ENCODE peak calls at places on chromosome 19, in eight cellular contexts. G, K, C, N, L, V, U and F are unnamed samples.

GRCh38 chr19:49775742-49776370 is 9.1 kb downstream of the AP2A1 start:
- DNase-seq in G (no peak), K (no peak), C (no peak), N (no peak), L (no peak), V (no peak), U (no peak), F (no peak)

GRCh38 chr19:30631035-30631375 is 258.8 kb downstream of the ZNF536 start:
- DNase-seq in G (no peak), K (no peak), C (no peak), N (no peak), L (no peak), V (no peak), U (no peak), F (no peak)

GRCh38 chr19:34808566-34808965 is 35.6 kb upstream of the ZNF599 start:
- DNase-seq in G (no peak), K (no peak), C (no peak), N (no peak), L (peak; percentile 73), V (peak; percentile 78), U (peak; percentile 20), F (no peak)

GRCh38 chr19:50320596-50320995 is 8.6 kb downstream of the KCNC3 start:
- DNase-seq in G (no peak), K (no peak), C (no peak), N (peak; percentile 39), L (no peak), V (no peak), U (no peak), F (no peak)

GRCh38 chr19:49637865-49638350 is 2.0 kb downstream of the RRAS start:
- DNase-seq in G (no peak), K (no peak), C (peak; percentile 55), N (peak; percentile 92), L (peak; percentile 91), V (peak; percentile 78), U (no peak), F (peak; percentile 85)

GRCh38 chr19:53158119-53158656 is 665 bp downstream of the ZNF347 start:
- DNase-seq in G (no peak), K (no peak), C (no peak), N (peak; percentile 53), L (peak; percentile 42), V (peak; percentile 38), U (no peak), F (peak; percentile 33)

GRCh38 chr19:35144600-35145436 is 1.8 kb downstream of the FXYD7 start:
- DNase-seq in G (no peak), K (no peak), C (no peak), N (no peak), L (peak; percentile 32), V (peak; percentile 66), U (no peak), F (no peak)

GRCh38 chr19:16039545-16039944 is 36.8 kb upstream of the TPM4 start:
- DNase-seq in G (no peak), K (no peak), C (no peak), N (no peak), L (no peak), V (no peak), U (no peak), F (no peak)

GRCh38 chr19:49150944-49151243 is 4.3 kb downstream of the HRC start:
- DNase-seq in G (no peak), K (no peak), C (no peak), N (no peak), L (no peak), V (no peak), U (no peak), F (no peak)

GRCh38 chr19:1373534-1374249 is 10.0 kb upstream of the NDUFS7 start:
- DNase-seq in G (no peak), K (no peak), C (no peak), N (no peak), L (peak; percentile 35), V (no peak), U (no peak), F (no peak)

GRCh38 chr19:2167896-2168618 is 4.3 kb downstream of the DOT1L start:
- DNase-seq in G (no peak), K (peak; percentile 49), C (peak; percentile 71), N (peak; percentile 49), L (peak; percentile 62), V (peak; percentile 25), U (no peak), F (peak; percentile 59)

GRCh38 chr19:548841-549830 is 5.3 kb downstream of the GZMM start:
- DNase-seq in G (no peak), K (no peak), C (no peak), N (no peak), L (no peak), V (no peak), U (no peak), F (no peak)

GRCh38 chr19:17743874-17744273 is 7.4 kb upstream of the FCHO1 start:
- DNase-seq in G (no peak), K (no peak), C (no peak), N (no peak), L (peak; percentile 70), V (peak; percentile 30), U (no peak), F (no peak)

GRCh38 chr19:39135701-39136100 is 10.1 kb downstream of the PAK4 start:
- DNase-seq in G (no peak), K (no peak), C (no peak), N (no peak), L (no peak), V (no peak), U (no peak), F (no peak)

GRCh38 chr19:43470288-43470687 is 4.9 kb upstream of the LYPD3 start:
- DNase-seq in G (no peak), K (no peak), C (no peak), N (no peak), L (peak; percentile 7), V (peak; percentile 32), U (peak; percentile 24), F (no peak)

GRCh38 chr19:33520844-33521479 is 629 bp downstream of the PEPD start:
- DNase-seq in G (no peak), K (no peak), C (no peak), N (peak; percentile 80), L (peak; percentile 2), V (no peak), U (no peak), F (no peak)

GRCh38 chr19:49301165-49301865 is 23.7 kb downstream of the SLC6A16 start:
- DNase-seq in G (peak; percentile 74), K (no peak), C (peak; percentile 18), N (peak; percentile 83), L (peak; percentile 80), V (peak; percentile 57), U (no peak), F (peak; percentile 27)

GRCh38 chr19:29942404-29943261 is 594 bp downstream of the URI1 start:
- DNase-seq in G (peak; percentile 59), K (no peak), C (no peak), N (peak; percentile 84), L (peak; percentile 52), V (peak; percentile 52), U (no peak), F (peak; percentile 29)

GRCh38 chr19:42942187-42942789 is 5.3 kb upstream of the PSG7 start:
- DNase-seq in G (no peak), K (no peak), C (no peak), N (no peak), L (no peak), V (peak; percentile 22), U (no peak), F (no peak)

GRCh38 chr19:16071072-16071691 is 5.1 kb upstream of the TPM4 start:
- DNase-seq in G (no peak), K (no peak), C (no peak), N (no peak), L (no peak), V (no peak), U (no peak), F (no peak)

GRCh38 chr19:1747285-1748114 is 5.8 kb upstream of the ONECUT3 start:
- DNase-seq in G (no peak), K (no peak), C (no peak), N (no peak), L (peak; percentile 89), V (peak; percentile 99), U (no peak), F (no peak)

GRCh38 chr19:48452255-48452654 is 3.1 kb upstream of the KCNJ14 start:
- DNase-seq in G (no peak), K (no peak), C (no peak), N (no peak), L (no peak), V (no peak), U (no peak), F (no peak)

GRCh38 chr19:33047422-33047821 is 17.3 kb downstream of the RHPN2 start:
- DNase-seq in G (no peak), K (no peak), C (no peak), N (peak; percentile 88), L (peak; percentile 38), V (peak; percentile 96), U (no peak), F (no peak)

GRCh38 chr19:48793271-48793670 is 17.6 kb downstream of the BCAT2 start:
- DNase-seq in G (no peak), K (no peak), C (no peak), N (no peak), L (no peak), V (no peak), U (no peak), F (no peak)

GRCh38 chr19:2424686-2425621 is 2.4 kb downstream of the TIMM13 start:
- DNase-seq in G (no peak), K (no peak), C (no peak), N (peak; percentile 47), L (peak; percentile 81), V (no peak), U (peak; percentile 33), F (no peak)

GRCh38 chr19:35363001-35363590 is 4.8 kb downstream of the FFAR3 start:
- DNase-seq in G (no peak), K (no peak), C (no peak), N (no peak), L (no peak), V (no peak), U (no peak), F (no peak)

GRCh38 chr19:38004505-38005223 is 97.7 kb downstream of the SIPA1L3 start:
- DNase-seq in G (peak; percentile 32), K (peak; percentile 34), C (peak; percentile 71), N (no peak), L (peak; percentile 96), V (peak; percentile 95), U (peak; percentile 91), F (peak; percentile 89)
- TF ChIP-seq CTCF in G (no peak), K (no peak), C (no peak), N (no peak), L (no peak), V (no peak), U (no peak), F (no peak)

GRCh38 chr19:12617646-12618045 is 6.9 kb downstream of the ZNF791 start:
- DNase-seq in G (no peak), K (no peak), C (no peak), N (no peak), L (no peak), V (no peak), U (no peak), F (no peak)
- H3K9me3 ChIP-seq in G (no peaks in the 10 kb centered on the region), K (no peaks in the 10 kb centered on the region), C (no peaks in the 10 kb centered on the region), N (no peaks in the 10 kb centered on the region), L (no peaks in the 10 kb centered on the region), V (no peaks in the 10 kb centered on the region), U (peaks cover 39% of the 10 kb centered on the region), F (no peaks in the 10 kb centered on the region)

GRCh38 chr19:7522072-7522922 is at the start of gene MCOLN1:
- DNase-seq in G (peak; percentile 99), K (peak; percentile 94), C (peak; percentile 100), N (peak; percentile 100), L (peak; percentile 98), V (peak; percentile 92), U (peak; percentile 88), F (peak; percentile 99)
- TF ChIP-seq CTCF in G (no peak), K (peak; percentile 24), C (no peak), N (no peak), L (no peak), V (no peak), U (no peak), F (peak; percentile 54)

GRCh38 chr19:54600228-54600627 is 6.8 kb downstream of the LILRA1 start:
- DNase-seq in G (no peak), K (no peak), C (no peak), N (no peak), L (no peak), V (no peak), U (no peak), F (no peak)

GRCh38 chr19:54594737-54595136 is 1.3 kb downstream of the LILRA1 start:
- DNase-seq in G (no peak), K (no peak), C (no peak), N (no peak), L (no peak), V (no peak), U (no peak), F (no peak)
- H3K9me3 ChIP-seq in G (no peaks in the 10 kb centered on the region), K (no peaks in the 10 kb centered on the region), C (no peaks in the 10 kb centered on the region), N (no peaks in the 10 kb centered on the region), L (no peaks in the 10 kb centered on the region), V (peaks cover 25% of the 10 kb centered on the region), U (peaks cover 64% of the 10 kb centered on the region), F (no peaks in the 10 kb centered on the region)